ENCODE peak calls at places on chromosome 2, in eight cellular contexts. R is brain microvascular endothelial cell; Q is EL; G is frontal cortex; A is cardiac muscle cell; T is activated CD8-positive, alpha-beta T cell treated with anti-CD3 and anti-CD28 coated beads, Interleukin-2, amount 10 ng/mL, durations not matched to agents 7 days and 5 days; N is trophoblast cell; I is stimulated activated CD8-positive, alpha-beta memory T cell treated with anti-CD3 and anti-CD28 coated beads, Interleukin-12 subunit alpha, Interleukin-12 subunit beta, amount 100 ng/mL, for 4 hours. D is an unnamed sample.

GRCh38 chr2:599601-600000 is 77.6 kb downstream of the TMEM18 start:
- DNase-seq in N (no peak), G (no peak), Q (no peak), A (no peak), T (no peak), R (no peak), I (no peak), D (no peak)

GRCh38 chr2:177340158-177340557 is 52.4 kb upstream of the AGPS start:
- DNase-seq in N (no peak), T (no peak), R (no peak), G (no peak), I (no peak), A (no peak), Q (no peak), D (no peak)

GRCh38 chr2:171434671-171434980 is 600 bp downstream of the DCAF17 start:
- DNase-seq in R (no peak), T (peak), Q (no peak), A (no peak), G (no peak), N (no peak), I (no peak), D (no peak)

GRCh38 chr2:200702646-200703118 is 109.0 kb upstream of the BZW1 start:
- DNase-seq in T (peak), Q (no peak), I (no peak), A (no peak), N (peak), R (no peak), G (no peak), D (no peak)

GRCh38 chr2:29766191-29766590 is 155.2 kb downstream of the ALK start:
- DNase-seq in Q (peak), G (no peak), N (no peak), I (no peak), A (no peak), R (peak), T (no peak), D (no peak)

GRCh38 chr2:1807167-1807566 is 62.9 kb upstream of the PXDN start:
- DNase-seq in A (no peak), G (no peak), T (no peak), N (no peak), R (no peak), I (no peak), Q (no peak), D (no peak)

GRCh38 chr2:206392118-206392517 is 51.2 kb upstream of the ADAM23 start:
- DNase-seq in N (peak), I (no peak), T (peak), G (no peak), Q (peak), R (peak), A (peak), D (no peak)

GRCh38 chr2:100809486-100809885 is 10.5 kb upstream of the NPAS2 start:
- DNase-seq in T (no peak), N (no peak), R (no peak), G (no peak), A (no peak), Q (no peak), I (no peak), D (no peak)

GRCh38 chr2:181953773-181954537 is 31.7 kb upstream of the PPP1R1C start:
- DNase-seq in Q (peak), A (peak), I (peak), T (peak), G (peak), R (peak), N (peak), D (peak)

GRCh38 chr2:217330647-217331046 is 470.8 kb upstream of the TNP1 start:
- DNase-seq in A (no peak), I (no peak), N (no peak), Q (no peak), G (no peak), R (no peak), T (no peak), D (no peak)

GRCh38 chr2:160306985-160307384 is 106.9 kb upstream of the ITGB6 start:
- DNase-seq in N (no peak), R (no peak), Q (peak), A (no peak), I (no peak), G (no peak), T (no peak), D (no peak)

GRCh38 chr2:240250150-240250984 is 109.9 kb upstream of the OTOS start:
- DNase-seq in N (peak), Q (no peak), G (no peak), A (no peak), T (peak), R (no peak), I (no peak), D (no peak)

GRCh38 chr2:58532641-58533040 is 291.5 kb upstream of the FANCL start:
- DNase-seq in G (no peak), A (no peak), N (peak), R (no peak), T (no peak), I (no peak), Q (no peak), D (no peak)

GRCh38 chr2:240636563-240637115 is 11.4 kb downstream of the GPR35 start:
- DNase-seq in I (no peak), R (no peak), Q (no peak), A (no peak), N (no peak), T (no peak), G (no peak), D (no peak)

GRCh38 chr2:216535454-216535995 is 36.9 kb downstream of the RPL37A start:
- DNase-seq in I (no peak), T (no peak), N (peak), R (peak), Q (peak), G (no peak), A (no peak), D (no peak)

GRCh38 chr2:229686122-229686919 is 28.0 kb downstream of the DNER start:
- DNase-seq in R (no peak), T (no peak), G (no peak), N (no peak), Q (no peak), A (no peak), I (no peak), D (no peak)

GRCh38 chr2:53182609-53183008 is 585.0 kb upstream of the CHAC2 start:
- DNase-seq in T (no peak), G (no peak), A (peak), I (no peak), Q (no peak), R (no peak), N (no peak), D (no peak)

GRCh38 chr2:51013060-51013746 is 18.7 kb downstream of the NRXN1 start:
- DNase-seq in A (peak), G (no peak), N (no peak), I (no peak), T (no peak), Q (no peak), R (no peak), D (no peak)

GRCh38 chr2:150204449-150204848 is 283.0 kb downstream of the RND3 start:
- DNase-seq in G (no peak), R (peak), A (no peak), T (no peak), I (no peak), N (peak), Q (peak), D (no peak)

GRCh38 chr2:59182249-59182648 is 941.1 kb upstream of the FANCL start:
- DNase-seq in R (peak), I (no peak), A (peak), Q (peak), N (peak), G (no peak), T (no peak), D (no peak)

GRCh38 chr2:747774-748351 is 70.7 kb upstream of the TMEM18 start:
- DNase-seq in R (no peak), N (no peak), T (no peak), A (no peak), Q (no peak), I (no peak), G (no peak), D (no peak)

GRCh38 chr2:170685591-170685990 is 29.5 kb upstream of the SP5 start:
- DNase-seq in Q (no peak), G (no peak), R (no peak), I (no peak), N (no peak), T (no peak), A (no peak), D (no peak)

GRCh38 chr2:159046966-159047365 is 78.5 kb downstream of the TANC1 start:
- DNase-seq in T (no peak), I (no peak), N (no peak), G (no peak), A (no peak), Q (peak), R (peak), D (no peak)

GRCh38 chr2:25558262-25558661 is 115.1 kb downstream of the DTNB start:
- DNase-seq in I (peak), T (peak), A (no peak), N (peak), Q (peak), G (no peak), R (peak), D (no peak)

GRCh38 chr2:162293122-162293781 is 25.2 kb downstream of the IFIH1 start:
- DNase-seq in N (no peak), T (no peak), Q (no peak), I (no peak), G (no peak), R (no peak), A (no peak), D (no peak)

GRCh38 chr2:235263205-235264120 is 230.4 kb upstream of the AGAP1 start:
- DNase-seq in G (peak), I (no peak), Q (peak), A (no peak), T (no peak), R (peak), N (peak), D (no peak)

GRCh38 chr2:109159096-109159495 is 30.1 kb downstream of the SH3RF3 start:
- DNase-seq in R (no peak), Q (no peak), N (no peak), I (no peak), G (no peak), A (no peak), T (no peak), D (no peak)